ENCODE peak calls at places on chromosomes 7 and 10, in seven cellular contexts. One of them, this sample, is unnamed.

GRCh38 chr10:110285501-110285900 is 19.2 kb downstream of the SMNDC1 start:
- DNase-seq in AG09309: no peak
- DNase-seq in kidney: no peak
- DNase-seq in AG04450: no peak
- DNase-seq in fibroblast of mammary gland: no peak
- DNase-seq in psoas muscle: no peak
- DNase-seq in aorta: no peak
- DNase-seq in this sample: no peak

GRCh38 chr7:151634643-151635042 is 114.9 kb upstream of the RHEB start:
- DNase-seq in AG09309: no peak
- DNase-seq in kidney: no peak
- DNase-seq in AG04450: no peak
- DNase-seq in fibroblast of mammary gland: no peak
- DNase-seq in psoas muscle: no peak
- DNase-seq in aorta: no peak
- DNase-seq in this sample: no peak

GRCh38 chr7:106862317-106863183 is 2.5 kb upstream of the PIK3CG start:
- DNase-seq in AG09309: peak
- DNase-seq in kidney: no peak
- DNase-seq in AG04450: peak
- DNase-seq in fibroblast of mammary gland: peak
- DNase-seq in psoas muscle: no peak
- DNase-seq in aorta: no peak
- DNase-seq in this sample: peak

GRCh38 chr7:25636871-25637283 is 408.6 kb upstream of the NPVF start:
- DNase-seq in AG09309: no peak
- DNase-seq in kidney: no peak
- DNase-seq in AG04450: no peak
- DNase-seq in fibroblast of mammary gland: no peak
- DNase-seq in psoas muscle: peak
- DNase-seq in aorta: peak
- DNase-seq in this sample: no peak

GRCh38 chr10:121541450-121541849 is 56.8 kb downstream of the FGFR2 start:
- DNase-seq in AG09309: no peak
- DNase-seq in kidney: no peak
- DNase-seq in AG04450: no peak
- DNase-seq in fibroblast of mammary gland: no peak
- DNase-seq in psoas muscle: no peak
- DNase-seq in aorta: no peak
- DNase-seq in this sample: no peak

GRCh38 chr10:118447478-118447877 is 105.4 kb upstream of the FAM204A start:
- DNase-seq in AG09309: no peak
- DNase-seq in kidney: peak
- DNase-seq in AG04450: no peak
- DNase-seq in fibroblast of mammary gland: peak
- DNase-seq in psoas muscle: peak
- DNase-seq in aorta: peak
- DNase-seq in this sample: peak

GRCh38 chr7:95794917-95795515 is 22.7 kb downstream of the DYNC1I1 start:
- DNase-seq in AG09309: no peak
- DNase-seq in kidney: no peak
- DNase-seq in AG04450: no peak
- DNase-seq in fibroblast of mammary gland: peak
- DNase-seq in psoas muscle: no peak
- DNase-seq in aorta: no peak
- DNase-seq in this sample: peak

GRCh38 chr10:89852872-89853271 is 151.5 kb downstream of the KIF20B start:
- DNase-seq in AG09309: no peak
- DNase-seq in kidney: no peak
- DNase-seq in AG04450: no peak
- DNase-seq in fibroblast of mammary gland: no peak
- DNase-seq in psoas muscle: no peak
- DNase-seq in aorta: no peak
- DNase-seq in this sample: no peak

GRCh38 chr7:81462672-81463071 is 307.2 kb downstream of the HGF start:
- DNase-seq in AG09309: peak
- DNase-seq in kidney: no peak
- DNase-seq in AG04450: peak
- DNase-seq in fibroblast of mammary gland: peak
- DNase-seq in psoas muscle: no peak
- DNase-seq in aorta: no peak
- DNase-seq in this sample: peak

GRCh38 chr7:125241548-125241947 is 311.9 kb upstream of the POT1 start:
- DNase-seq in AG09309: no peak
- DNase-seq in kidney: no peak
- DNase-seq in AG04450: no peak
- DNase-seq in fibroblast of mammary gland: no peak
- DNase-seq in psoas muscle: no peak
- DNase-seq in aorta: no peak
- DNase-seq in this sample: no peak

GRCh38 chr10:109475704-109476103 is 447.6 kb downstream of the XPNPEP1 start:
- DNase-seq in AG09309: no peak
- DNase-seq in kidney: no peak
- DNase-seq in AG04450: no peak
- DNase-seq in fibroblast of mammary gland: no peak
- DNase-seq in psoas muscle: no peak
- DNase-seq in aorta: no peak
- DNase-seq in this sample: peak

GRCh38 chr7:25305831-25306230 is 77.5 kb upstream of the NPVF start:
- DNase-seq in AG09309: no peak
- DNase-seq in kidney: no peak
- DNase-seq in AG04450: no peak
- DNase-seq in fibroblast of mammary gland: peak
- DNase-seq in psoas muscle: no peak
- DNase-seq in aorta: no peak
- DNase-seq in this sample: no peak

GRCh38 chr10:58943234-58943633 is 233.2 kb upstream of the PHYHIPL start:
- DNase-seq in AG09309: no peak
- DNase-seq in kidney: no peak
- DNase-seq in AG04450: no peak
- DNase-seq in fibroblast of mammary gland: peak
- DNase-seq in psoas muscle: no peak
- DNase-seq in aorta: no peak
- DNase-seq in this sample: peak

GRCh38 chr7:105887569-105888199 is 11.3 kb upstream of the ATXN7L1 start:
- DNase-seq in AG09309: no peak
- DNase-seq in kidney: no peak
- DNase-seq in AG04450: no peak
- DNase-seq in fibroblast of mammary gland: no peak
- DNase-seq in psoas muscle: no peak
- DNase-seq in aorta: no peak
- DNase-seq in this sample: no peak

GRCh38 chr7:24971333-24972165 is 8.4 kb downstream of the OSBPL3 start:
- DNase-seq in AG09309: peak
- DNase-seq in kidney: no peak
- DNase-seq in AG04450: peak
- DNase-seq in fibroblast of mammary gland: peak
- DNase-seq in psoas muscle: peak
- DNase-seq in aorta: no peak
- DNase-seq in this sample: peak

GRCh38 chr7:158302274-158303070 is 285.2 kb downstream of the PTPRN2 start:
- DNase-seq in AG09309: no peak
- DNase-seq in kidney: no peak
- DNase-seq in AG04450: no peak
- DNase-seq in fibroblast of mammary gland: no peak
- DNase-seq in psoas muscle: no peak
- DNase-seq in aorta: no peak
- DNase-seq in this sample: no peak

GRCh38 chr7:137771679-137772078 is 75.1 kb downstream of the DGKI start:
- DNase-seq in AG09309: peak
- DNase-seq in kidney: no peak
- DNase-seq in AG04450: peak
- DNase-seq in fibroblast of mammary gland: peak
- DNase-seq in psoas muscle: no peak
- DNase-seq in aorta: no peak
- DNase-seq in this sample: peak

GRCh38 chr10:124449170-124450009 is 445 bp downstream of the NKX1-2 start:
- DNase-seq in AG09309: no peak
- DNase-seq in kidney: no peak
- DNase-seq in AG04450: no peak
- DNase-seq in fibroblast of mammary gland: no peak
- DNase-seq in psoas muscle: no peak
- DNase-seq in aorta: no peak
- DNase-seq in this sample: no peak

GRCh38 chr10:32054087-32054486 is 2.1 kb downstream of the KIF5B start:
- DNase-seq in AG09309: peak
- DNase-seq in kidney: no peak
- DNase-seq in AG04450: peak
- DNase-seq in fibroblast of mammary gland: peak
- DNase-seq in psoas muscle: no peak
- DNase-seq in aorta: no peak
- DNase-seq in this sample: peak

GRCh38 chr10:32055478-32056135 is 618 bp downstream of the KIF5B start:
- DNase-seq in AG09309: no peak
- DNase-seq in kidney: peak
- DNase-seq in AG04450: no peak
- DNase-seq in fibroblast of mammary gland: peak
- DNase-seq in psoas muscle: peak
- DNase-seq in aorta: peak
- DNase-seq in this sample: peak

GRCh38 chr10:32048282-32048681 is 7.9 kb downstream of the KIF5B start:
- DNase-seq in AG09309: no peak
- DNase-seq in kidney: no peak
- DNase-seq in AG04450: no peak
- DNase-seq in fibroblast of mammary gland: no peak
- DNase-seq in psoas muscle: no peak
- DNase-seq in aorta: no peak
- DNase-seq in this sample: no peak

GRCh38 chr10:32049113-32049512 is 7.1 kb downstream of the KIF5B start:
- DNase-seq in AG09309: no peak
- DNase-seq in kidney: no peak
- DNase-seq in AG04450: no peak
- DNase-seq in fibroblast of mammary gland: no peak
- DNase-seq in psoas muscle: no peak
- DNase-seq in aorta: no peak
- DNase-seq in this sample: no peak

GRCh38 chr10:32050145-32050544 is 6.1 kb downstream of the KIF5B start:
- DNase-seq in AG09309: no peak
- DNase-seq in kidney: no peak
- DNase-seq in AG04450: no peak
- DNase-seq in fibroblast of mammary gland: no peak
- DNase-seq in psoas muscle: no peak
- DNase-seq in aorta: no peak
- DNase-seq in this sample: no peak
- H3K4me3 ChIP-seq in AG09309: no peak
- H3K4me3 ChIP-seq in kidney: no peak
- H3K4me3 ChIP-seq in AG04450: no peak
- H3K4me3 ChIP-seq in fibroblast of mammary gland: no peak
- H3K4me3 ChIP-seq in psoas muscle: no peak
- H3K4me3 ChIP-seq in aorta: peak
- H3K4me3 ChIP-seq in this sample: no peak

DNA sequence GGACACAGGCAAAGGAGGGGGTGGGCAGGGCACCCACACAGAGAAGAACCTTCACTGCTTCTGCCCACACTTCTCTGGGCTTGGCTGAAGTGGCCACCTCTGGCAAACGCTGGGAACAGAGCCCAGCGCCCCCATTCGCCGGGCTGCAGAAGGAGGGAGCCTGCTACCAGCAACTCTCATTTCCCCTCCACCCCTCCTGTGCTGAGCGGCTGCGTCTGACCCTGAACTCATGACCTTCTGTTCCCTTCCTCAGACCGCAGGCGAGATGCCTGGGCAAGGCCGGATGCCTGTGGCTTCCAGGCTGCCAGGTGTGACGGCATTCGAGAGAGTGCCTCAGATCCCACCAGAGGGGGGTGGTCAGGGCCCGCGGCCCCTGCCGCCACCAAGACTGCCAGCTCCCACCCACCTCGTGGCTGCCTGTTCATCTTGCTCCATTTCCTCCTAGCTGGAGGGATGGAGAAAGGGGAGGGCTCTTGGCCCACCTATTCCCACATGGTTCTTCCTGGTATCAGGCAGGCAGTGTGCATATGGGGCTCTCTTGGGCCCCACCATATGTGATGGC is 19.8 kb downstream of the DNAJB12 start:
- DNase-seq in AG09309: no peak
- DNase-seq in kidney: peak
- DNase-seq in AG04450: no peak
- DNase-seq in fibroblast of mammary gland: peak
- DNase-seq in psoas muscle: peak
- DNase-seq in aorta: peak
- DNase-seq in this sample: peak
- H3K4me3 ChIP-seq in AG09309: no peak
- H3K4me3 ChIP-seq in kidney: no peak
- H3K4me3 ChIP-seq in AG04450: no peak
- H3K4me3 ChIP-seq in fibroblast of mammary gland: no peak
- H3K4me3 ChIP-seq in psoas muscle: peak
- H3K4me3 ChIP-seq in aorta: no peak
- H3K4me3 ChIP-seq in this sample: no peak

GRCh38 chr7:68216046-68216445 is 1219.4 kb downstream of the TYW1 start:
- DNase-seq in AG09309: no peak
- DNase-seq in kidney: no peak
- DNase-seq in AG04450: no peak
- DNase-seq in fibroblast of mammary gland: no peak
- DNase-seq in psoas muscle: no peak
- DNase-seq in aorta: peak
- DNase-seq in this sample: peak

GRCh38 chr7:68224041-68224534 is 1227.5 kb downstream of the TYW1 start:
- DNase-seq in AG09309: no peak
- DNase-seq in kidney: no peak
- DNase-seq in AG04450: no peak
- DNase-seq in fibroblast of mammary gland: no peak
- DNase-seq in psoas muscle: peak
- DNase-seq in aorta: no peak
- DNase-seq in this sample: no peak

GRCh38 chr7:68217426-68217825 is 1220.8 kb downstream of the TYW1 start:
- DNase-seq in AG09309: no peak
- DNase-seq in kidney: no peak
- DNase-seq in AG04450: no peak
- DNase-seq in fibroblast of mammary gland: no peak
- DNase-seq in psoas muscle: no peak
- DNase-seq in aorta: no peak
- DNase-seq in this sample: no peak

GRCh38 chr7:68213838-68214237 is 1217.2 kb downstream of the TYW1 start:
- DNase-seq in AG09309: no peak
- DNase-seq in kidney: no peak
- DNase-seq in AG04450: no peak
- DNase-seq in fibroblast of mammary gland: no peak
- DNase-seq in psoas muscle: no peak
- DNase-seq in aorta: no peak
- DNase-seq in this sample: no peak

DNA sequence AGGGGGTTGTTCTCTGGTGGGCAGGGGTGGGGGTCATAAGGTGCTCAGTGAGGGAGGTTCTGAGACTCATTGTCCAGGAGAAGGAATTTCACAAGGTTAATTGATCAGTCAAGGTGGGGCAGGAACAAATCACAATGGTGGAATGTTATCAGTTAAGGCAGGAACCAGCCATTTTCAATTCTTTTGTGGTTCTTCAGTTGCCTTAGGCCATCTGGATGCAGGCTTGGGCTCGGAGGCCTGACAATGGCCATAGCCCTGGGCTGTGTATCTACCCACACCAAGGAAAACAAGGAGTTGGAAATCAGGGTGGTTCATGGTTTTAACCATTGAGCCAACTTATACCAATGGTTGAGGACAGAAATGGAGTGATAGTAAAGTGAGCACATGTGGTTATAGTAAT is 1221.8 kb downstream of the TYW1 start:
- DNase-seq in AG09309: no peak
- DNase-seq in kidney: no peak
- DNase-seq in AG04450: no peak
- DNase-seq in fibroblast of mammary gland: no peak
- DNase-seq in psoas muscle: no peak
- DNase-seq in aorta: no peak
- DNase-seq in this sample: no peak
- H3K4me3 ChIP-seq in AG09309: no peak
- H3K4me3 ChIP-seq in kidney: no peak
- H3K4me3 ChIP-seq in AG04450: no peak
- H3K4me3 ChIP-seq in fibroblast of mammary gland: no peak
- H3K4me3 ChIP-seq in psoas muscle: no peak
- H3K4me3 ChIP-seq in aorta: no peak
- H3K4me3 ChIP-seq in this sample: no peak

GRCh38 chr7:108171164-108171563 is 41.0 kb upstream of the LAMB4 start:
- DNase-seq in AG09309: no peak
- DNase-seq in kidney: no peak
- DNase-seq in AG04450: no peak
- DNase-seq in fibroblast of mammary gland: no peak
- DNase-seq in psoas muscle: no peak
- DNase-seq in aorta: no peak
- DNase-seq in this sample: no peak
- H3K4me3 ChIP-seq in AG09309: no peak
- H3K4me3 ChIP-seq in kidney: no peak
- H3K4me3 ChIP-seq in AG04450: no peak
- H3K4me3 ChIP-seq in fibroblast of mammary gland: no peak
- H3K4me3 ChIP-seq in psoas muscle: no peak
- H3K4me3 ChIP-seq in aorta: no peak
- H3K4me3 ChIP-seq in this sample: no peak